ENCODE peak calls at places on chromosomes 4 and X, in seven cellular contexts. M is OCI-LY7; N is CD8-positive, alpha-beta memory T cell; A is spleen; H is upper lobe of right lung; V is suprapubic skin; Z is uterus. Y is an unnamed sample. For H3K4me1, the result is how much of the 10 kb centered on the place peaks cover.

GRCh38 chrX:150100261-150100660 is 162.0 kb upstream of the EOLA2 start:
- DNase-seq in M (no peak), N (no peak), A (no peak), H (no peak), V (no peak), Z (no peak), Y (no peak)

GRCh38 chrX:46333550-46333949 is 211.7 kb downstream of the ZNF674 start:
- DNase-seq in M (no peak), N (no peak), A (no peak), H (no peak), V (no peak), Z (no peak), Y (no peak)

GRCh38 chr4:134470544-134470943 is 269.0 kb upstream of the PABPC4L start:
- DNase-seq in M (no peak), N (no peak), A (no peak), H (no peak), V (no peak), Z (no peak), Y (peak)

GRCh38 chr4:182189107-182189878 is 53.9 kb upstream of the TENM3 start:
- DNase-seq in M (no peak), N (no peak), A (no peak), H (no peak), V (no peak), Z (peak), Y (no peak)

GRCh38 chrX:14027031-14027430 is 2.7 kb downstream of the GEMIN8 start:
- DNase-seq in M (peak), N (no peak), A (no peak), H (no peak), V (no peak), Z (no peak), Y (no peak)

GRCh38 chrX:132292753-132293152 is 73.5 kb upstream of the RAP2C start:
- DNase-seq in M (peak), N (no peak), A (no peak), H (no peak), V (no peak), Z (peak), Y (peak)

GRCh38 chr4:153138736-153139135 is 65.5 kb upstream of the TRIM2 start:
- DNase-seq in M (no peak), N (no peak), A (no peak), H (no peak), V (no peak), Z (no peak), Y (no peak)

GRCh38 chr4:77036206-77036605 is 39.6 kb downstream of the CCNI start:
- DNase-seq in M (no peak), N (no peak), A (no peak), H (no peak), V (no peak), Z (no peak), Y (no peak)

GRCh38 chr4:126611900-126612299 is 1020.9 kb upstream of the INTU start:
- DNase-seq in M (no peak), N (no peak), A (no peak), H (no peak), V (no peak), Z (no peak), Y (no peak)

GRCh38 chr4:106160560-106160959 is 155.4 kb downstream of the TBCK start:
- DNase-seq in M (no peak), N (no peak), A (no peak), H (no peak), V (no peak), Z (no peak), Y (no peak)

GRCh38 chr4:23060776-23061175 is 368.0 kb downstream of the GBA3 start:
- DNase-seq in M (no peak), N (no peak), A (no peak), H (no peak), V (no peak), Z (no peak), Y (no peak)

GRCh38 chr4:128463006-128463405 is 175.4 kb upstream of the PGRMC2 start:
- DNase-seq in M (no peak), N (no peak), A (no peak), H (no peak), V (no peak), Z (no peak), Y (no peak)

GRCh38 chr4:84971319-84971932 is 4.9 kb upstream of the WDFY3 start:
- DNase-seq in M (peak), N (no peak), A (no peak), H (no peak), V (no peak), Z (no peak), Y (no peak)

GRCh38 chr4:111695677-111696076 is 449.6 kb upstream of the FAM241A start:
- DNase-seq in M (no peak), N (no peak), A (no peak), H (no peak), V (no peak), Z (no peak), Y (no peak)

GRCh38 chrX:49041683-49042529 is 1.3 kb downstream of the TFE3 start:
- DNase-seq in M (peak), N (no peak), A (no peak), H (no peak), V (no peak), Z (no peak), Y (no peak)

GRCh38 chrX:39602226-39602625 is 495.5 kb downstream of the BCOR start:
- DNase-seq in M (no peak), N (no peak), A (no peak), H (no peak), V (no peak), Z (no peak), Y (no peak)

GRCh38 chr4:23516719-23517118 is 373.1 kb downstream of the PPARGC1A start:
- DNase-seq in M (no peak), N (no peak), A (no peak), H (no peak), V (no peak), Z (no peak), Y (no peak)

GRCh38 chr4:94014484-94015136 is 186.1 kb downstream of the ATOH1 start:
- DNase-seq in M (no peak), N (no peak), A (no peak), H (no peak), V (no peak), Z (no peak), Y (no peak)

GRCh38 chrX:72272868-72273267 is 4.2 kb downstream of the RPS4X start:
- DNase-seq in M (no peak), N (no peak), A (no peak), H (no peak), V (no peak), Z (no peak), Y (no peak)

GRCh38 chrX:22748093-22748999 is 251.4 kb upstream of the DDX53 start:
- DNase-seq in M (peak), N (no peak), A (no peak), H (no peak), V (no peak), Z (peak), Y (peak)

GRCh38 chrX:147912093-147912801 is 528 bp downstream of the FMR1 start:
- DNase-seq in M (peak), N (peak), A (peak), H (peak), V (peak), Z (peak), Y (peak)
- H3K4me1 ChIP-seq in M (under half), N (under half), A (under half), H (under half), V (under half), Z (under half), Y (under half)

DNA sequence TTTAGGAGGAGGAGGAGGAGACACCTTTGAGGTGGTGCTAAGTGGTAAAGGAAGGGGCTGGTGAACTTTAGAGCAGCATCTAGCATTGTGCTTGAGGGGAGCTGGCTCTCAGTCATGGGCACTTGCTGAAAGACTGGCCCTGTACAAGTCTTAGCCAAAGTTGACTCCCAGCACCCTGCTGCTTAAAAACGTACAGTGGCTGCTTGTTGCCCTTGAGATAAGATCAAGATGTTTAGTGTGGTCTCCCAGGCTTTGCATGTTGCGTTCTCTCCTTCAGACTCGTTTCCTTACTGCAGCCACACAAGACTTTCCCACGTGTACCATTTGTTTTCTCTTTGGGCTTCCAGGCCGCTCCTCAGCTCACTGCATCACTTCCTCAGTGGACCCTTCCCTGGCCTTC is 1.8 kb downstream of the MED28 start:
- DNase-seq in M (no peak), N (no peak), A (no peak), H (no peak), V (no peak), Z (no peak), Y (no peak)
- H3K4me3 ChIP-seq in M (peak), N (no peak), A (peak), H (peak), V (peak), Z (no peak), Y (no peak)

GRCh38 chrX:45309096-45309495 is 108.4 kb upstream of the DIPK2B start:
- DNase-seq in M (no peak), N (no peak), A (no peak), H (no peak), V (no peak), Z (no peak), Y (no peak)

GRCh38 chrX:45306794-45307193 is 106.1 kb upstream of the DIPK2B start:
- DNase-seq in M (no peak), N (no peak), A (no peak), H (no peak), V (no peak), Z (no peak), Y (no peak)

DNA sequence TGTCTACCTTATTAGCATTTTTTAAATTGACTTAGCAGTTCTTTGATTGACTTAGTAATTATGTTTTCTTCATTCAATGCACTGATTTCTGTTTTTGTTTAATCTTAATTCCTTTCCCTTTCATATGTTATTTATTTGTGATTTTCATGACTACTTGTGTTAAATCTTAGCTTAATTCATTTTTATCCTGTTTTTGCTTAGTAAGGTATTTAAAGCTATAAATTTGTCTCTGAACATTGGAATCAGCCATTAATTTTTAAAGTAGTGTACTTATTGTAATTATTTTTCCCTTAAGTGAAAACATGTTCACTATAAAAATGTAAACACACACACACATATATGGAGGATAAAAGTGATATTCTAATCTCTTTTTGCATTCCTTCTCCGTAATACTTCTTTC is 109.1 kb upstream of the DIPK2B start:
- DNase-seq in M (no peak), N (no peak), A (no peak), H (no peak), V (no peak), Z (no peak), Y (no peak)
- H3K4me1 ChIP-seq in M (under half), N (under half), A (under half), H (under half), V (under half), Z (under half), Y (under half)

GRCh38 chr4:109067509-109068205 is 234.8 kb downstream of the COL25A1 start:
- DNase-seq in M (no peak), N (no peak), A (no peak), H (no peak), V (peak), Z (no peak), Y (no peak)
- H3K4me3 ChIP-seq in M (no peak), N (no peak), A (no peak), H (no peak), V (no peak), Z (no peak), Y (no peak)

GRCh38 chr4:1041936-1042330 is 30.5 kb downstream of the FGFRL1 start:
- DNase-seq in M (no peak), N (no peak), A (no peak), H (no peak), V (no peak), Z (no peak), Y (no peak)

GRCh38 chr4:1040344-1041146 is 29.1 kb downstream of the FGFRL1 start:
- DNase-seq in M (no peak), N (no peak), A (no peak), H (no peak), V (no peak), Z (no peak), Y (no peak)

GRCh38 chr4:1042352-1043025 is 31.1 kb downstream of the FGFRL1 start:
- DNase-seq in M (no peak), N (no peak), A (no peak), H (no peak), V (no peak), Z (no peak), Y (no peak)

GRCh38 chr4:1039493-1040343 is 28.3 kb downstream of the FGFRL1 start:
- DNase-seq in M (no peak), N (no peak), A (no peak), H (no peak), V (no peak), Z (peak), Y (peak)

GRCh38 chr4:1041147-1041935 is 29.9 kb downstream of the FGFRL1 start:
- DNase-seq in M (no peak), N (no peak), A (no peak), H (no peak), V (no peak), Z (no peak), Y (no peak)
- H3K4me1 ChIP-seq in M (under half), N (under half), A (under half), H (under half), V (half or more), Z (under half), Y (under half)

GRCh38 chrX:9341305-9342201 is 123.3 kb upstream of the TBL1X start:
- DNase-seq in M (peak), N (peak), A (peak), H (peak), V (peak), Z (peak), Y (no peak)
- H3K4me3 ChIP-seq in M (peak), N (peak), A (peak), H (peak), V (peak), Z (no peak), Y (no peak)

GRCh38 chr4:148055844-148056243 is 324.0 kb downstream of the ARHGAP10 start:
- DNase-seq in M (no peak), N (no peak), A (no peak), H (no peak), V (no peak), Z (no peak), Y (no peak)
- H3K4me1 ChIP-seq in M (half or more), N (half or more), A (under half), H (under half), V (under half), Z (under half), Y (under half)

GRCh38 chr4:39636786-39637185 is 1.9 kb downstream of the SMIM14 start:
- DNase-seq in M (no peak), N (no peak), A (no peak), H (no peak), V (no peak), Z (no peak), Y (no peak)
- H3K4me3 ChIP-seq in M (no peak), N (peak), A (peak), H (peak), V (peak), Z (peak), Y (peak)

DNA sequence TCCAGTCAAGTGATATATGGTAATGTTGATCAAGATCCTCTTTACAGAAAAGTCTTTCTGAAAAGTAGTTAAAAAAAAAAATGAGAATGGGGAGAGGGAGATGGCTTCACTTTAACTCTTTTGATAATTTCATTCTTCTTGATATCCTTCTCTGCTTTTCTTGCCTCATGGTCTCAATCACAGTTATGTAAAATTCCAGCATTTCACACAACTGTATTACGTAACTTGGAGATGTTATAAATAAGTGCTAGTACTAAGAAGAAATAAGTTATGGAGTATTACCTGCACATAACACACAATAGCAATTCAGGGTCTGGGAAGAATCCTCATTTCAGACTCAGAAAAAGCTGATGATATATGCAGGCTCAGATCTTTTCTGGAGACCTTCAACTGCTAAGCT is 22.0 kb downstream of the RUFY3 start:
- DNase-seq in M (no peak), N (no peak), A (no peak), H (no peak), V (no peak), Z (no peak), Y (no peak)
- H3K4me1 ChIP-seq in M (under half), N (under half), A (under half), H (under half), V (under half), Z (under half), Y (under half)

GRCh38 chr4:37461801-37462200 is 217.3 kb downstream of the NWD2 start:
- DNase-seq in M (no peak), N (no peak), A (no peak), H (no peak), V (no peak), Z (no peak), Y (no peak)

GRCh38 chr4:37464373-37464772 is 219.8 kb downstream of the NWD2 start:
- DNase-seq in M (no peak), N (no peak), A (no peak), H (no peak), V (no peak), Z (no peak), Y (no peak)

GRCh38 chr4:37467223-37467622 is 219.0 kb downstream of the RELL1 start:
- DNase-seq in M (no peak), N (no peak), A (no peak), H (no peak), V (no peak), Z (no peak), Y (no peak)

GRCh38 chr4:37463033-37463432 is 218.5 kb downstream of the NWD2 start:
- DNase-seq in M (no peak), N (no peak), A (no peak), H (no peak), V (no peak), Z (no peak), Y (no peak)

DNA sequence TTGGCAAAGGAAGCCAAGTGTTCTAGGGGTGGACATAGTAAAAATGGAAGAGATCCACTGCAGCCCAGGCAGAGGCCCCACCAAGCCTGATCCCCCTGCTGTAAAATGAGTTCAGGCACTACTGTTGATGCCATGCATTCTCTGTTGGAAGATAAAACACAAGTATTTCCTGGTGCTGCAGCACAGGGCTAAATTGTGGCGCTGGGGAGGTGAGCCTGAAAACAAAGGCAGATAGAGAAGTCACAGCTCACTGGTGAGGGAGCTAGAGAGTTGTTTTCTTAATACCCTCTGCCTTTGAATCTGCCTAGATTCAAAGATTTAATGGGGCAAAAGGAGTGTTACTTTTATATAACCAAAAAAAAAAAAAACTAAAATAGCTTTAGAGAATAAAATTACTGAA is 218.9 kb downstream of the NWD2 start:
- DNase-seq in M (no peak), N (no peak), A (no peak), H (no peak), V (no peak), Z (no peak), Y (peak)
- H3K4me3 ChIP-seq in M (no peak), N (no peak), A (no peak), H (no peak), V (no peak), Z (no peak), Y (no peak)

Y was measured in prostate gland.